ENCODE peak calls at places on chromosomes 2 and 18, in eight cellular contexts. A is body of pancreas, C is A549, D is left lung, K is cardiac muscle cell, Y is Peyer's patch, U is lower lobe of right lung, F is prostate gland. N is an unnamed sample. For H3K9me3, the result is how much of the 10 kb centered on the place peaks cover.

GRCh38 chr2:29650634-29651097 is 270.7 kb downstream of the ALK start:
- DNase-seq in D (no peak), A (no peak), K (no peak), U (no peak), F (no peak), C (no peak), Y (no peak), N (no peak)

GRCh38 chr2:20141056-20141762 is 83.7 kb downstream of the SDC1 start:
- DNase-seq in Y (no peak), C (peak), A (no peak), F (peak), U (peak), D (peak), K (no peak), N (peak)

GRCh38 chr2:128329607-128330006 is 10.9 kb upstream of the HS6ST1 start:
- DNase-seq in F (no peak), C (no peak), K (no peak), U (no peak), Y (no peak), A (no peak), D (no peak), N (no peak)

GRCh38 chr18:79853993-79854364 is 56.2 kb downstream of the KCNG2 start:
- DNase-seq in A (no peak), F (no peak), U (no peak), D (no peak), K (no peak), C (no peak), Y (peak), N (no peak)

GRCh38 chr2:41595235-41595634 is 452.6 kb upstream of the PKDCC start:
- DNase-seq in U (no peak), Y (no peak), F (no peak), A (no peak), K (no peak), D (no peak), C (no peak), N (no peak)

GRCh38 chr2:179594268-179595112 is 266.9 kb downstream of the ZNF385B start:
- DNase-seq in U (no peak), A (no peak), C (no peak), D (no peak), K (no peak), Y (no peak), F (no peak), N (no peak)

GRCh38 chr2:233297076-233297475 is 10.5 kb upstream of the SAG start:
- DNase-seq in C (no peak), D (no peak), F (no peak), Y (no peak), U (no peak), K (no peak), A (no peak), N (no peak)

GRCh38 chr18:2402084-2402483 is 169.2 kb downstream of the METTL4 start:
- DNase-seq in F (no peak), Y (no peak), A (no peak), C (no peak), U (no peak), K (no peak), D (no peak), N (peak)

GRCh38 chr2:114049826-114050225 is 159.9 kb downstream of the ACTR3 start:
- DNase-seq in K (no peak), F (no peak), U (no peak), Y (no peak), A (no peak), D (no peak), C (no peak), N (no peak)

GRCh38 chr2:77567723-77568122 is 45.5 kb upstream of the LRRTM4 start:
- DNase-seq in U (no peak), C (no peak), F (no peak), K (peak), A (no peak), D (no peak), Y (no peak), N (no peak)

GRCh38 chr2:109383505-109384307 is 230.1 kb downstream of the SEPTIN10 start:
- DNase-seq in U (no peak), A (no peak), D (no peak), Y (peak), K (no peak), C (no peak), F (no peak), N (no peak)

GRCh38 chr2:54103454-54104314 is 11.7 kb upstream of the ACYP2 start:
- DNase-seq in D (no peak), U (no peak), F (no peak), C (peak), K (peak), A (peak), Y (no peak), N (no peak)

GRCh38 chr2:203891474-203891873 is 23.9 kb downstream of the CTLA4 start:
- DNase-seq in F (no peak), U (no peak), C (no peak), K (no peak), D (no peak), Y (no peak), A (no peak), N (no peak)

GRCh38 chr2:8500124-8501054 is 181.5 kb upstream of the ID2 start:
- DNase-seq in C (no peak), U (no peak), Y (no peak), D (no peak), K (no peak), F (peak), A (peak), N (no peak)

GRCh38 chr2:121041516-121041915 is 243.5 kb downstream of the TFCP2L1 start:
- DNase-seq in F (no peak), D (no peak), U (no peak), C (no peak), Y (no peak), A (no peak), K (no peak), N (no peak)

GRCh38 chr2:75155115-75155514 is 44.2 kb downstream of the TACR1 start:
- DNase-seq in F (no peak), C (no peak), Y (no peak), A (no peak), K (no peak), U (no peak), D (no peak), N (no peak)

GRCh38 chr2:19358242-19359020 is at the start of gene OSR1:
- DNase-seq in U (no peak), C (peak), Y (peak), F (peak), K (peak), D (peak), A (peak), N (peak)

GRCh38 chr2:60100034-60100433 is 453.4 kb downstream of the BCL11A start:
- DNase-seq in C (no peak), U (no peak), A (no peak), D (peak), Y (no peak), F (no peak), K (no peak), N (no peak)

GRCh38 chr2:112836695-112837117 is at the start of gene IL1B:
- DNase-seq in K (no peak), Y (no peak), U (no peak), A (no peak), C (no peak), F (no peak), D (no peak), N (peak)

GRCh38 chr2:185291035-185291647 is 447.5 kb upstream of the FSIP2 start:
- DNase-seq in D (no peak), Y (no peak), U (no peak), A (peak), K (peak), F (peak), C (no peak), N (no peak)

GRCh38 chr18:6876646-6877045 is 147.1 kb downstream of the ARHGAP28 start:
- DNase-seq in D (no peak), A (no peak), K (no peak), Y (no peak), F (no peak), C (no peak), U (no peak), N (peak)

GRCh38 chr2:85988914-85989270 is 100.1 kb upstream of the ST3GAL5 start:
- DNase-seq in A (no peak), U (no peak), F (no peak), K (no peak), Y (no peak), D (no peak), C (no peak), N (no peak)

GRCh38 chr18:76130845-76131244 is 364.2 kb downstream of the ZNF516 start:
- DNase-seq in A (peak), U (no peak), D (no peak), Y (no peak), K (no peak), C (no peak), F (no peak), N (no peak)
- H3K9me3 ChIP-seq in A (under half), U (under half), D (under half), Y (under half), K (under half), C (under half), F (under half), N (under half)

DNA sequence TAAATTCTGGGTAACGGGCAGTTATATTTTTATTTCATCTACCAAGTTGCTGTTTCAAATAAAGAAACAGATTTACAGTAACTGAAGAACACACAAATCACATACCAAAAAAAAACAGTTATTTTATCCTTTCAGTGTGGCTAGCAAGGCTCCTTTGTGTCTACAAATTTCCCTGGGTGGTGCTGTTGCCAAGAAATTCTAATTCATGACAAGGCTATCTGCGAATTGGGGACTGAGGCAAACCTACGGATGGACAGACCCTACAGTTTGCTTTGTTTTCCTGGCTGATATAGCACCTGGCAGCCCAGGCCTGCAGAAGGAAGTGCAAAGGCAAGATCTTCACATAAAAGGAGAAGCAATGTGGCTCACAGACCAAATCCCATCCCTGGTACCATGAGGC is 4.5 kb downstream of the KLF7 start:
- DNase-seq in K (no peak), A (no peak), D (no peak), Y (no peak), U (no peak), C (no peak), F (no peak), N (no peak)
- H3K27ac ChIP-seq in K (no peak), A (no peak), D (peak), Y (no peak), U (peak), C (peak), F (peak), N (no peak)

DNA sequence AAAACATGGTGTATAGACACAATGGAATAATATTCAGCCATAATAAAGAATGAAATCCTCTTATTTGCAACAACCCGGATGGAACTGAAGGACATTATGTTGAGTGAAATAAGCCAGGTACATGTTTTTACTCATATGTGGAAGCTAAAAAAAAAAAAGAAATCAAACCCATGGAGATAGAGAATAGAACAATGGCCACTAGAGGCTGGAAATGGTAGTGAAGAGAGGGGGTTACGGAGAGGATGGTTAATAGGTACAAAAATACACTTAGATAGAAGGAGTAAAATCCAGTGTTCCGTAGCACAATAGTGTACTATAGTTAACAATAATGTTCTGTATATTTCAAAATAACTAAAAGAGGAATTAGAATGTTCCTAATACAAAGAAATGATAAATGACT is 12.8 kb upstream of the KIAA2012 start:
- DNase-seq in U (no peak), F (no peak), Y (no peak), D (no peak), C (no peak), K (no peak), A (no peak), N (no peak)
- TF ChIP-seq CTCF in U (no peak), F (peak), Y (no peak), D (peak), C (peak), K (peak), A (peak), N (peak)

DNA sequence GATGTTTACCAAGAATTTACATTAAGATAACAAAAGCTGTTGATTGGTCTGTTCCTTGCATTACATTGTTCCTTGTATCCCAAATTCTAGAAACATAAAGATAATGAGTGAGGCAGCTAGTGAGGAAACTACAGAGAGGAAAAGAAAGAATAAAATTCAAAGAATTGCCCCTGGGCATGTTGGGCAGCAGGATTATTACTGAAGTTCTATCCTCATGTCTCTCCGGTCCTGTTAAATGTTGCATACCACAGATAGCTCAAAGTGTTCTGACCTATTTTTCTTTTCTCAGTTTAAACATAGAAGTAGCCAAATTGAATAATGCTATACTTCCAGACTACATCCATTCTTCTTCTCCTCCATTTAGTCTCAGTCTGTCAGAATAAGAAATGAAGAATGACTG is 58.2 kb upstream of the DYNC1I2 start:
- DNase-seq in F (no peak), C (no peak), A (no peak), K (no peak), U (no peak), Y (no peak), D (no peak), N (no peak)
- H3K9me3 ChIP-seq in F (under half), C (half or more), A (under half), K (under half), U (under half), Y (under half), D (under half), N (under half)

GRCh38 chr2:159138642-159139182 is 147.8 kb downstream of the WDSUB1 start:
- DNase-seq in K (no peak), C (no peak), D (no peak), Y (no peak), U (no peak), F (no peak), A (no peak), N (no peak)
- H3K27ac ChIP-seq in K (no peak), C (no peak), D (no peak), Y (no peak), U (peak), F (no peak), A (no peak), N (no peak)

GRCh38 chr2:70141754-70142589 is 48.8 kb downstream of the C2orf42 start:
- DNase-seq in A (peak), Y (no peak), C (peak), F (no peak), U (peak), K (peak), D (no peak), N (no peak)

GRCh38 chr2:70144443-70145167 is 46.2 kb downstream of the C2orf42 start:
- DNase-seq in Y (no peak), K (no peak), F (no peak), D (no peak), A (no peak), U (peak), C (no peak), N (no peak)

GRCh38 chr2:70143314-70144150 is 47.3 kb downstream of the C2orf42 start:
- DNase-seq in K (peak), C (no peak), F (peak), U (peak), D (no peak), A (peak), Y (peak), N (no peak)

GRCh38 chr2:70142590-70143313 is 48.1 kb downstream of the C2orf42 start:
- DNase-seq in Y (peak), C (peak), K (peak), U (peak), A (peak), D (peak), F (peak), N (peak)

DNA sequence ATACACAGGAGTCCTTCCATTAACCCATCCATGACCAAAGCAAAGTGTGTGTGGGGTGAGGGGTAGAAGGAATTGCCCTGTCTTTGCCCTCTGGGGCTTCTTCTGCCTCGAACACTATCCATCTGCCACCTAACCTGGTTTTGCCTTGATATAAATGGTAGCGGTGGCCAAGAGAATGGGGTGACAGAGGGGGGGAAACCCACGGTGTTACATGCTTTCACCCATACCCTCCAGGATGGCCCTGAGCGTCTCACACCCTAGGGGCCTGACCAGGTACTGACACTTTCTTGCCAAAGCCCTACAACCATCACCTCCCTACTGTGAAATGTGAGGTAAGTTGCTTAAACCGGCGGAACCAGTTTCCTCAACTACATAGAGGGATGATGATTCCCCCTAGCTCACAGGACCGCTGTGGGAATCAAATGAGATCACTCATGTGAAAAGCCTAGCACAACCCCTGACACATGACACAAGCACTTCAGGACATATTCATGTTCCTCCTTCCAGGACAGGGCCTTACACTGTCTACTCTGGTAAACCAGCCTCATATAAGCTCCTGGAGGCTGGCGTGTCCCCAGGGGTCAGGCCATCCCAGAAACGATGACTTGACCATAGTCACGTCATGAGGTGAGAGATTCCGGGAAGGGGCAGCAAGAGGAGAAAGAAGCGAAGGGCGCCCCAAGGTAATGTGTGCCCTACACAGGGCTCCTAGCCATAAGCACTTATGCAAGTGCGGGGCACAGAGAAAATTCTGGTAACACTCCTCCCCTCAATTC is 49.7 kb downstream of the C2orf42 start:
- DNase-seq in F (peak), K (no peak), A (peak), U (peak), C (no peak), Y (peak), D (no peak), N (no peak)
- TF ChIP-seq CTCF in F (peak), K (peak), A (peak), U (peak), C (no peak), Y (peak), D (peak), N (peak)

GRCh38 chr2:241911551-241911950 is 42.0 kb downstream of the RTP5 start:
- DNase-seq in F (no peak), D (no peak), U (no peak), C (no peak), A (no peak), K (no peak), Y (no peak), N (no peak)
- H3K9me3 ChIP-seq in F (under half), D (under half), U (under half), C (under half), A (under half), K (under half), Y (under half), N (under half)

GRCh38 chr18:32468147-32468845 is 2.4 kb downstream of the GAREM1 start:
- DNase-seq in F (no peak), A (no peak), D (no peak), C (no peak), U (no peak), Y (no peak), K (no peak), N (no peak)
- H3K27ac ChIP-seq in F (no peak), A (peak), D (no peak), C (no peak), U (no peak), Y (no peak), K (peak), N (no peak)

DNA sequence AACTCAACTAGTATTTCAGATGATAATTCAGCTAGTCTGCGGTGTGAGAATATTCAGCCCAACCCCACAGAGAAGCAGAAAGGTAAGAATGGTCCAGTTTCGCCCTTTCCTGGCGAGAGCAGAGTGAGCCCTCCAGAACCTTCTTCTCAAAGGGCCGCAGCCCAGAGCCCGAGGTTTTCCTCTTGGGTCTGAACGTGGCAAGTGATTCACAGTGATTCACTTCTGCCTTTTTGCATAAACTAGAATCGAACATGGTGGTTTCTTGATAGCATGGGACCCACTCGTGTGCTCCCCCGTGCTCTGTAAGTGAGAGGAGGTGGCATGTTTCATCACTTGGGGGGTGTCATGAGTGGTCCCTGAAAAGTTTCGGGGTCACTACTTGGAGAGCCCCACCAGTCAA is 24.2 kb downstream of the TRAF3IP1 start:
- DNase-seq in C (no peak), F (no peak), K (no peak), D (no peak), U (no peak), A (no peak), Y (no peak), N (no peak)
- TF ChIP-seq CTCF in C (no peak), F (no peak), K (no peak), D (no peak), U (no peak), A (no peak), Y (no peak), N (no peak)

N was measured in AG04450.